ENCODE peak calls at places on chromosome 1, in four cellular contexts. X, L, D and E are unnamed samples.

GRCh38 chr1:156624814-156625435 is 5.7 kb downstream of the HAPLN2 start:
- DNase-seq in X (no peak), L (no peak), D (no peak), E (no peak)

GRCh38 chr1:175717610-175718195 is 25.7 kb downstream of the TNR start:
- DNase-seq in X (no peak), L (no peak), D (no peak), E (no peak)

GRCh38 chr1:205199090-205199930 is 12.2 kb downstream of the DSTYK start:
- DNase-seq in X (no peak), L (peak; percentile 69), D (no peak), E (no peak)

GRCh38 chr1:12121212-12122000 is 45.4 kb upstream of the TNFRSF1B start:
- DNase-seq in X (no peak), L (peak; percentile 44), D (no peak), E (no peak)

GRCh38 chr1:100721502-100722205 is 2.1 kb downstream of the VCAM1 start:
- DNase-seq in X (no peak), L (peak; percentile 94), D (peak; percentile 74), E (no peak)

GRCh38 chr1:241475688-241476087 is 43.9 kb downstream of the FH start:
- DNase-seq in X (no peak), L (peak; percentile 49), D (no peak), E (no peak)

GRCh38 chr1:199821029-199821779 is 206.3 kb upstream of the NR5A2 start:
- DNase-seq in X (no peak), L (peak; percentile 8), D (no peak), E (no peak)

GRCh38 chr1:36603461-36603860 is 120.7 kb upstream of the CSF3R start:
- DNase-seq in X (no peak), L (no peak), D (peak; percentile 14), E (peak; percentile 20)

GRCh38 chr1:241352401-241352800 is 4.6 kb downstream of the RGS7 start:
- DNase-seq in X (no peak), L (no peak), D (no peak), E (no peak)

GRCh38 chr1:113672491-113672890 is 86.8 kb downstream of the PHTF1 start:
- DNase-seq in X (no peak), L (no peak), D (no peak), E (no peak)

GRCh38 chr1:9691726-9692125 is 40.2 kb downstream of the PIK3CD start:
- DNase-seq in X (no peak), L (peak; percentile 33), D (no peak), E (no peak)

GRCh38 chr1:46309401-46310159 is 6.1 kb downstream of the UQCRH start:
- DNase-seq in X (no peak), L (no peak), D (no peak), E (no peak)
- H3K27ac ChIP-seq in X (no peak overlapping the region), L (no peak overlapping the region), D (no peak overlapping the region), E (no peak overlapping the region)

DNA sequence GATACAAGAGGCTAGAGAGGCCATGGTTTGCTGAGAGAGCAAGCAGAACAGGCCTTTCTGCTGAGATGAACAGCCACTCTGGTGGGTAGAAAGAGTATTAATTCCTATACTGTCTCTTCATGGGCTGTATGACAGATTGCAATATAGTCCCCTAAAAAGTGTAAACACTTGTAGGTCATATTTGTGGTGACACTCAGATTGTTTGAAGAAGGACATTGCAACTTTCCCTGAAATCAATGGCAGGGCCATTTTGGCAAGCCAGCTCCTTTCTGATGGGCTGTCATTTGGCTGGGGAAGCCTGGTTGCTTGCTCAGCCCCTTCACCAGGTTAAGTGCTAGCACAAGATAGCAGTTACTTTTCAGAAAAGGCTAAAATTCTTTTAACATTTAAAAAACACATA is 27.5 kb downstream of the RAB4A start:
- DNase-seq in X (no peak), L (no peak), D (no peak), E (no peak)
- H3K9me3 ChIP-seq in X (no peaks in the 10 kb centered on the region), L (no peaks in the 10 kb centered on the region), D (no peaks in the 10 kb centered on the region), E (no peaks in the 10 kb centered on the region)

DNA sequence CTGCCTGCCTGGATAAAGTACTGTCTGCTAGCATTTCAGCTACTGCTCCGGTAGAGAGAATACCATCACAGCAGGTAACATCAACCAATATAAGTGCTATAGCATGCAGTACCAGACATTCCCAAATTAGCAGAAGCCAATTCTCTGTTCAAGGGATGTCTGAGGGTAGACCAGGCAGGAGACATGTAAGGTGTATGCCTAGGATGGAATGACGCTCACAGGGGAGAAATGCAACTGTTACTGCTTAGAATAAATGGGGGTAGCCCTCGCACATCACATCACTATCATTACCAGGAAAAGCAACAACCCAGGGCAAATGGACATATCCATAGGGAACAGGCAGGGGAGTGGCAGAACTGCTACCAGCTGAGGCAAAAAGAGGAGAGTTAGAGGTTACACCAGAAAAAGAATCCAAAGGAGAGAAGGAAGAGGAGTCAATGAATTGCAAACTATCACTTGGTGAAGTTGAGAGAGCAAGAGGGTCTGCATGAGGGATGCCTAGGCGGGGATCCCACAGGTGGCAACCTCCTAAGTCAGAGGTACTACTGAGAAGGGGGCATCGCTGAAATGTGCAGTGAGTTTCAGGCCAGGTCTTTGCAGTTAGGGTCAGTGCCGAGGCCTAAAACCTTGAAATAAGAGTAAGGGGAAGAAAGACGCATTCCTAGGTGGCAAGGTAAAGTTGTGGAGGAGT is 1.1 kb downstream of the UBE2Q1 start:
- DNase-seq in X (no peak), L (peak; percentile 17), D (no peak), E (no peak)
- H3K27ac ChIP-seq in X (peak overlapping the region; percentile 64), L (peak overlapping the region; percentile 82), D (peak overlapping the region; percentile 79), E (no peak overlapping the region)

DNA sequence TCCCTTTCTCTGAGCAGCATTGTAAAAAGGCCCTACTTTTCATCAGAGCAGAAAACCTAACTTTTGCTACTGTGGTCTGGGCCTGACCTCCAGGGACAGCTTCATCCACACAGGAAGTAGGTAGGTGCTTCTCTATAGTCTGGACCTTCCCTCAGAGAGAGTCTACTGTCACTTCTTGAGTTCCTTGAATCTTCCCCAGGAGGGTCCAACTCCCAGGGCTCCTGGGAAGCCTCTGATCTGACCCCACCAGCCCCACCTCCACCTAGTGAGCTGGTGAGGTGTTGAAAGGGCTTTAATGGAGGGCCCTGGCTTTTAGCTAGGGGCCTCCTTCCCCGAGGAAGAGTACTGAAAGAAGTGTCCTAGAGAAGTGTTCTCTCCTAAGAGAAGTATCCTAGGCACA is 2.7 kb upstream of the VANGL2 start:
- DNase-seq in X (no peak), L (no peak), D (no peak), E (no peak)
- H3K9me3 ChIP-seq in X (no peaks in the 10 kb centered on the region), L (no peaks in the 10 kb centered on the region), D (no peaks in the 10 kb centered on the region), E (no peaks in the 10 kb centered on the region)

DNA sequence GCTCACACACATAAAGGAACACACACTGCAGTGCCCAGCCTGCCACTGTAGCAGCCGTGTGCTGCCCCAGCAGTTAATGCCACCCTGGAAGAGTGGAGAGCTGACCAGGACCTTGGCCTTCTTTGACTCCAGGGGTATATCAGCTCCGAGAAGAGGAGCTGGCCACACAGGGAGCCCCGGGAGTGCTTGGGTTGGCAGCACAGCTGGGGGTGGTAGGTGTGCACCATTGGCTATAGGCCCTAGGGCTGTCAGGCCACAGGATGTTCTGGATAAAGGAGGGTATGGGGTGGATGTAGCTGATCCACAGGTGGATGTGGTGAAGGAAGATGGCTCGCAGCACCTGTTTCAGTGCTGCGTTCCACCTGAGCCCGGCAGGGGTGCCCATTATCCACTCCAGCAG is 640.5 kb downstream of the PLPP3 start:
- DNase-seq in X (no peak), L (no peak), D (no peak), E (no peak)
- H3K27ac ChIP-seq in X (no peak overlapping the region), L (no peak overlapping the region), D (no peak overlapping the region), E (no peak overlapping the region)

DNA sequence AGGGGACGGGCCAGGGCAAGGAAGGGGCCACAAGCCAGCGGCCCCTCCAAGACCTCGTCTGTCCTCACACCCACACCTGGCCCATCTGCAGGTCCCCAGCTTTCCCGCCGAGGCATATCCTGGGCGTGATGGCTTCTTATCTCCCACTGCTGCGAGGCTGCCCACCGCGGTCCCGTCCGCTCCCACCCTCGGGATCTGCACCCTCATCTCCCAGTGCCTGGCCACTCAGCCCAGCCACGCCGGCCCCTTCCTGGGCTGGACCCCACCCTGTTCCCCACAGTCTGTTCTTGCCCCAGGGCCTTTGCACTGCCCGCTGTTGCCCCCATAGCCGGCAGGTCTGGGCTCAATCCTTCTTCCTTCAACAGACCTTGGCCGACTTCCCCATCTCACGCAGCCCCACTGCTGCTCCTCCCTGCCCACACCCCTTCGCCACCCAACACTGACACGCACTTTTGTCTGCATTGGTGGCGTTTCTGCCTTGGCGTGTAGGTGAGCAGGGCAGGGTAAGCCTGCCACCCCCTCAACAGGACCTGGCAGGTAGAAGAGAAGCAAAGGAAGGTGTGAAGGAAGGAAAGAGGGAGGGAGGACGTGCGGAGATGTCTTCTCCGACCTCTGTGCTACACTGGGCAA is 4.4 kb upstream of the TTC34 start:
- DNase-seq in X (no peak), L (no peak), D (no peak), E (no peak)
- H3K9me3 ChIP-seq in X (no peaks in the 10 kb centered on the region), L (no peaks in the 10 kb centered on the region), D (no peaks in the 10 kb centered on the region), E (no peaks in the 10 kb centered on the region)

GRCh38 chr1:164589961-164590507 is 31.1 kb downstream of the PBX1 start:
- DNase-seq in X (no peak), L (no peak), D (no peak), E (no peak)
- H3K27ac ChIP-seq in X (no peak overlapping the region), L (no peak overlapping the region), D (no peak overlapping the region), E (no peak overlapping the region)